ENCODE peak calls at places on chromosome 6, in nine cellular contexts. G is activated CD4-positive, alpha-beta T cell treated with anti-CD3 and anti-CD28 coated beads for 36 hours; H is CD8-positive, alpha-beta memory T cell; T is Peyer's patch; X is heart left ventricle; E is glomerular endothelial cell; K is naive thymus-derived CD8-positive, alpha-beta T cell; N is epithelial cell of esophagus; S is CD8-positive, alpha-beta T cell. B is an unnamed sample.

GRCh38 chr6:69643688-69644087 is 153.1 kb downstream of the LMBRD1 start:
- DNase-seq in X (no peak), N (no peak), G (no peak), T (no peak), K (no peak), S (no peak), E (no peak), H (no peak), B (no peak)

GRCh38 chr6:18389479-18389878 is 2.3 kb downstream of the RNF144B start:
- DNase-seq in S (no peak), T (no peak), N (no peak), H (no peak), K (no peak), E (no peak), X (no peak), G (no peak), B (no peak)

GRCh38 chr6:142374965-142375733 is 73.3 kb downstream of the ADGRG6 start:
- DNase-seq in N (peak; percentile 82), E (peak; percentile 98), G (no peak), H (no peak), X (no peak), T (no peak), S (no peak), K (no peak), B (no peak)

GRCh38 chr6:17707371-17707651 is 586 bp upstream of the NUP153 start:
- DNase-seq in E (no peak), H (no peak), T (no peak), X (no peak), N (no peak), G (no peak), K (no peak), S (no peak), B (no peak)

GRCh38 chr6:112017169-112017568 is 36.7 kb upstream of the CCN6 start:
- DNase-seq in H (no peak), T (no peak), G (peak; percentile 78), K (no peak), N (no peak), S (no peak), E (no peak), X (no peak), B (no peak)

GRCh38 chr6:147530132-147531060 is 21.9 kb downstream of the SAMD5 start:
- DNase-seq in G (peak; percentile 8), E (no peak), X (no peak), N (no peak), S (no peak), H (no peak), K (no peak), T (no peak), B (no peak)

GRCh38 chr6:30744054-30744805 is at the start of gene IER3:
- DNase-seq in T (peak; percentile 92), H (peak; percentile 58), S (peak; percentile 68), K (peak; percentile 75), N (peak; percentile 98), E (no peak), X (peak; percentile 91), G (peak; percentile 93), B (peak; percentile 44)

GRCh38 chr6:165676435-165677068 is 13.5 kb upstream of the PDE10A start:
- DNase-seq in G (no peak), S (no peak), K (no peak), H (no peak), T (no peak), E (peak; percentile 76), X (no peak), N (no peak), B (no peak)

GRCh38 chr6:121430514-121431460 is 4.7 kb upstream of the GJA1 start:
- DNase-seq in K (no peak), G (no peak), S (no peak), T (no peak), H (no peak), N (peak; percentile 55), E (no peak), X (no peak), B (no peak)

GRCh38 chr6:136734977-136735376 is 57.3 kb downstream of the MAP3K5 start:
- DNase-seq in E (no peak), K (no peak), N (no peak), G (no peak), S (no peak), H (no peak), X (no peak), T (no peak), B (no peak)

B was measured in GM19239.